ENCODE peak calls at places on chromosomes 13 and 19, in five cellular contexts. One of them, this sample, is unnamed.

GRCh38 chr13:112348642-112349345 is 27.4 kb upstream of the SPACA7 start:
- DNase-seq in cardiac fibroblast: no peak
- DNase-seq in spleen: peak; percentile 64
- DNase-seq in ELR: no peak
- DNase-seq in osteoblast: no peak
- DNase-seq in this sample: peak; percentile 23

GRCh38 chr19:54653181-54653809 is 9.5 kb upstream of the LILRB4 start:
- DNase-seq in cardiac fibroblast: peak; percentile 50
- DNase-seq in spleen: no peak
- DNase-seq in ELR: peak; percentile 45
- DNase-seq in osteoblast: peak; percentile 88
- DNase-seq in this sample: peak; percentile 45

GRCh38 chr19:55652311-55653078 is 2.3 kb upstream of the U2AF2 start:
- DNase-seq in cardiac fibroblast: no peak
- DNase-seq in spleen: peak; percentile 91
- DNase-seq in ELR: no peak
- DNase-seq in osteoblast: peak; percentile 52
- DNase-seq in this sample: peak; percentile 57

GRCh38 chr19:7746903-7747884 is at the start of gene CD209:
- DNase-seq in cardiac fibroblast: no peak
- DNase-seq in spleen: no peak
- DNase-seq in ELR: no peak
- DNase-seq in osteoblast: no peak
- DNase-seq in this sample: peak; percentile 47

GRCh38 chr19:41305923-41306322 is 4.0 kb upstream of the CCDC97 start:
- DNase-seq in cardiac fibroblast: no peak
- DNase-seq in spleen: no peak
- DNase-seq in ELR: no peak
- DNase-seq in osteoblast: no peak
- DNase-seq in this sample: no peak

GRCh38 chr19:50047686-50048085 is 21.9 kb downstream of the ZNF473 start:
- DNase-seq in cardiac fibroblast: no peak
- DNase-seq in spleen: no peak
- DNase-seq in ELR: no peak
- DNase-seq in osteoblast: no peak
- DNase-seq in this sample: no peak

GRCh38 chr19:35247526-35248309 is 1.1 kb upstream of the LSR start:
- DNase-seq in cardiac fibroblast: no peak
- DNase-seq in spleen: peak; percentile 87
- DNase-seq in ELR: peak; percentile 11
- DNase-seq in osteoblast: no peak
- DNase-seq in this sample: peak; percentile 97

GRCh38 chr13:74529968-74530367 is 395.8 kb upstream of the KLF12 start:
- DNase-seq in cardiac fibroblast: no peak
- DNase-seq in spleen: no peak
- DNase-seq in ELR: no peak
- DNase-seq in osteoblast: no peak
- DNase-seq in this sample: no peak

GRCh38 chr13:85632526-85633215 is 166.5 kb downstream of the SLITRK6 start:
- DNase-seq in cardiac fibroblast: no peak
- DNase-seq in spleen: no peak
- DNase-seq in ELR: no peak
- DNase-seq in osteoblast: peak; percentile 65
- DNase-seq in this sample: no peak

GRCh38 chr19:48632692-48633147 is 4.5 kb downstream of the DBP start:
- DNase-seq in cardiac fibroblast: peak; percentile 53
- DNase-seq in spleen: no peak
- DNase-seq in ELR: peak; percentile 50
- DNase-seq in osteoblast: peak; percentile 83
- DNase-seq in this sample: no peak

GRCh38 chr13:94552095-94552494 is 43.9 kb downstream of the TGDS start:
- DNase-seq in cardiac fibroblast: no peak
- DNase-seq in spleen: no peak
- DNase-seq in ELR: no peak
- DNase-seq in osteoblast: peak; percentile 85
- DNase-seq in this sample: no peak

GRCh38 chr19:55907286-55907685 is 24.9 kb downstream of the NLRP13 start:
- DNase-seq in cardiac fibroblast: no peak
- DNase-seq in spleen: no peak
- DNase-seq in ELR: no peak
- DNase-seq in osteoblast: no peak
- DNase-seq in this sample: no peak

GRCh38 chr19:35959040-35959967 is 23.1 kb downstream of the LRFN3 start:
- DNase-seq in cardiac fibroblast: no peak
- DNase-seq in spleen: peak; percentile 95
- DNase-seq in ELR: no peak
- DNase-seq in osteoblast: peak; percentile 81
- DNase-seq in this sample: peak; percentile 79

GRCh38 chr13:105778196-105778595 is 757.3 kb downstream of the EFNB2 start:
- DNase-seq in cardiac fibroblast: peak; percentile 16
- DNase-seq in spleen: no peak
- DNase-seq in ELR: peak; percentile 7
- DNase-seq in osteoblast: no peak
- DNase-seq in this sample: no peak

GRCh38 chr13:30078059-30078458 is 227.6 kb upstream of the UBL3 start:
- DNase-seq in cardiac fibroblast: no peak
- DNase-seq in spleen: no peak
- DNase-seq in ELR: no peak
- DNase-seq in osteoblast: no peak
- DNase-seq in this sample: no peak

GRCh38 chr19:46495789-46496099 is at the start of gene PNMA8B:
- DNase-seq in cardiac fibroblast: peak; percentile 26
- DNase-seq in spleen: peak; percentile 83
- DNase-seq in ELR: no peak
- DNase-seq in osteoblast: peak; percentile 93
- DNase-seq in this sample: peak; percentile 99

GRCh38 chr19:45492627-45493470 is 4.0 kb downstream of the RTN2 start:
- DNase-seq in cardiac fibroblast: peak; percentile 66
- DNase-seq in spleen: no peak
- DNase-seq in ELR: peak; percentile 71
- DNase-seq in osteoblast: peak; percentile 97
- DNase-seq in this sample: peak; percentile 97

GRCh38 chr19:40585241-40585640 is 8.6 kb downstream of the SHKBP1 start:
- DNase-seq in cardiac fibroblast: peak; percentile 28
- DNase-seq in spleen: no peak
- DNase-seq in ELR: no peak
- DNase-seq in osteoblast: no peak
- DNase-seq in this sample: no peak

GRCh38 chr13:114264886-114265611 is 16.4 kb upstream of the UPF3A start:
- DNase-seq in cardiac fibroblast: peak; percentile 84
- DNase-seq in spleen: no peak
- DNase-seq in ELR: peak; percentile 82
- DNase-seq in osteoblast: peak; percentile 90
- DNase-seq in this sample: no peak

GRCh38 chr13:78971355-78971754 is 312.4 kb upstream of the OBI1 start:
- DNase-seq in cardiac fibroblast: no peak
- DNase-seq in spleen: no peak
- DNase-seq in ELR: no peak
- DNase-seq in osteoblast: no peak
- DNase-seq in this sample: no peak

GRCh38 chr13:77028202-77028601 is 1.2 kb upstream of the FBXL3 start:
- DNase-seq in cardiac fibroblast: peak; percentile 60
- DNase-seq in spleen: no peak
- DNase-seq in ELR: peak; percentile 50
- DNase-seq in osteoblast: no peak
- DNase-seq in this sample: no peak

GRCh38 chr13:75415720-75416119 is 66.2 kb downstream of the TBC1D4 start:
- DNase-seq in cardiac fibroblast: peak; percentile 87
- DNase-seq in spleen: no peak
- DNase-seq in ELR: peak; percentile 66
- DNase-seq in osteoblast: peak; percentile 72
- DNase-seq in this sample: no peak

GRCh38 chr13:82654851-82655517 is 1227.3 kb downstream of the SLITRK1 start:
- DNase-seq in cardiac fibroblast: peak; percentile 57
- DNase-seq in spleen: no peak
- DNase-seq in ELR: peak; percentile 68
- DNase-seq in osteoblast: no peak
- DNase-seq in this sample: no peak

GRCh38 chr19:51777570-51778460 is 16.8 kb downstream of the FPR2 start:
- DNase-seq in cardiac fibroblast: peak; percentile 96
- DNase-seq in spleen: peak; percentile 84
- DNase-seq in ELR: peak; percentile 83
- DNase-seq in osteoblast: no peak
- DNase-seq in this sample: peak; percentile 75

GRCh38 chr19:19535311-19536191 is 2.5 kb upstream of the CILP2 start:
- DNase-seq in cardiac fibroblast: no peak
- DNase-seq in spleen: peak; percentile 74
- DNase-seq in ELR: no peak
- DNase-seq in osteoblast: peak; percentile 88
- DNase-seq in this sample: no peak

GRCh38 chr19:3320354-3320670 is 46.1 kb upstream of the NFIC start:
- DNase-seq in cardiac fibroblast: no peak
- DNase-seq in spleen: no peak
- DNase-seq in ELR: no peak
- DNase-seq in osteoblast: peak; percentile 64
- DNase-seq in this sample: peak; percentile 51

GRCh38 chr13:61410669-61411297 is 4.9 kb downstream of the PCDH20 start:
- DNase-seq in cardiac fibroblast: peak; percentile 34
- DNase-seq in spleen: no peak
- DNase-seq in ELR: peak; percentile 10
- DNase-seq in osteoblast: peak; percentile 11
- DNase-seq in this sample: peak; percentile 35

GRCh38 chr19:18436651-18437478 is 1.1 kb downstream of the ISYNA1 start:
- DNase-seq in cardiac fibroblast: peak; percentile 84
- DNase-seq in spleen: peak; percentile 94
- DNase-seq in ELR: peak; percentile 84
- DNase-seq in osteoblast: peak; percentile 99
- DNase-seq in this sample: peak; percentile 98

GRCh38 chr19:12840091-12841079 is 2.1 kb downstream of the MAST1 start:
- DNase-seq in cardiac fibroblast: peak; percentile 83
- DNase-seq in spleen: no peak
- DNase-seq in ELR: peak; percentile 83
- DNase-seq in osteoblast: peak; percentile 94
- DNase-seq in this sample: peak; percentile 96